ENCODE peak calls at places on chromosomes 11 and 22, in nine cellular contexts. B is IMR-90; Y is CD8-positive, alpha-beta T cell; Q is AG09309; D is stomach; C is T-helper 1 cell; O is AG20443; E is cardiac fibroblast; H is T-cell. U is an unnamed sample.

GRCh38 chr22:36376265-36376664 is 11.5 kb downstream of the MYH9 start:
- DNase-seq in H (no peak), C (no peak), B (no peak), O (no peak), Y (no peak), E (no peak), Q (no peak), D (no peak), U (no peak)

GRCh38 chr22:36764641-36765040 is 11.3 kb downstream of the IFT27 start:
- DNase-seq in E (no peak), Q (no peak), Y (no peak), B (no peak), H (no peak), O (no peak), C (no peak), D (no peak), U (no peak)

GRCh38 chr11:120268686-120269085 is 28.7 kb downstream of the POU2F3 start:
- DNase-seq in O (no peak), C (no peak), H (no peak), E (no peak), B (no peak), D (no peak), Q (no peak), Y (no peak), U (no peak)

GRCh38 chr22:47030881-47031627 is 268.6 kb downstream of the TBC1D22A start:
- DNase-seq in E (no peak), B (no peak), O (peak; percentile 93), D (no peak), Q (no peak), Y (no peak), C (no peak), H (no peak), U (peak; percentile 45)

GRCh38 chr11:74677131-74677530 is 54.1 kb downstream of the CHRDL2 start:
- DNase-seq in D (peak; percentile 1), E (no peak), Y (no peak), H (no peak), O (no peak), C (no peak), Q (no peak), B (no peak), U (no peak)

GRCh38 chr11:134433251-134433650 is 21.2 kb upstream of the B3GAT1 start:
- DNase-seq in C (no peak), B (no peak), Y (no peak), O (no peak), D (no peak), Q (no peak), E (no peak), H (no peak), U (no peak)

GRCh38 chr11:70517203-70517602 is 118.9 kb downstream of the CTTN start:
- DNase-seq in Y (no peak), H (no peak), C (no peak), E (no peak), Q (no peak), O (no peak), B (no peak), D (no peak), U (no peak)

GRCh38 chr22:46119729-46120419 is 30.5 kb upstream of the PPARA start:
- DNase-seq in B (peak; percentile 74), E (peak; percentile 84), Y (no peak), Q (peak; percentile 53), D (no peak), O (peak; percentile 93), H (no peak), C (no peak), U (peak; percentile 50)

GRCh38 chr11:129374081-129374992 is 1.3 kb upstream of the BARX2 start:
- DNase-seq in D (no peak), E (no peak), O (peak; percentile 24), Y (no peak), Q (no peak), C (no peak), H (no peak), B (no peak), U (no peak)

GRCh38 chr11:44992774-44993173 is 42.1 kb upstream of the TP53I11 start:
- DNase-seq in E (no peak), B (no peak), Y (no peak), D (no peak), Q (no peak), O (no peak), H (no peak), C (no peak), U (no peak)

GRCh38 chr11:65206441-65206841 is 24.7 kb downstream of the CAPN1 start:
- DNase-seq in O (no peak), H (no peak), B (no peak), Y (no peak), E (no peak), Q (no peak), D (peak; percentile 20), C (no peak), U (no peak)

GRCh38 chr22:21051145-21051835 is 5.5 kb downstream of the LRRC74B start:
- DNase-seq in Q (no peak), D (no peak), E (no peak), C (no peak), H (no peak), B (no peak), Y (no peak), O (no peak), U (no peak)

GRCh38 chr11:76629853-76630599 is 40.5 kb downstream of the LRRC32 start:
- DNase-seq in Q (no peak), D (peak; percentile 40), Y (no peak), B (peak; percentile 18), H (no peak), E (peak; percentile 87), C (no peak), O (peak; percentile 71), U (no peak)

GRCh38 chr11:117881217-117881616 is 4.8 kb upstream of the FXYD6 start:
- DNase-seq in H (no peak), D (no peak), Y (no peak), B (no peak), C (no peak), Q (no peak), E (no peak), O (no peak), U (no peak)

GRCh38 chr11:84430661-84431060 is 1144.5 kb upstream of the CCDC90B start:
- DNase-seq in H (no peak), D (no peak), B (no peak), Y (no peak), Q (no peak), E (no peak), O (no peak), C (no peak), U (peak; percentile 36)

GRCh38 chr11:83220279-83220678 is 26.8 kb downstream of the ANKRD42 start:
- DNase-seq in C (no peak), Q (no peak), D (no peak), O (no peak), B (no peak), H (no peak), Y (no peak), E (no peak), U (no peak)

GRCh38 chr22:41831828-41832552 is 915 bp upstream of the SREBF2 start:
- DNase-seq in B (peak; percentile 24), Y (no peak), E (peak; percentile 11), Q (no peak), H (no peak), D (no peak), O (no peak), C (no peak), U (no peak)

GRCh38 chr11:108871152-108871551 is 206.3 kb downstream of the DDX10 start:
- DNase-seq in O (peak; percentile 23), E (peak; percentile 82), Q (no peak), B (peak; percentile 75), C (no peak), D (no peak), H (no peak), Y (peak; percentile 7), U (no peak)

GRCh38 chr22:34842630-34843029 is 223.3 kb upstream of the ISX start:
- DNase-seq in H (no peak), B (no peak), E (no peak), D (no peak), Y (no peak), Q (no peak), C (no peak), O (no peak), U (no peak)

GRCh38 chr11:30488304-30488998 is 97.7 kb downstream of the MPPED2 start:
- DNase-seq in C (no peak), B (peak; percentile 81), E (peak; percentile 61), Y (no peak), O (no peak), H (no peak), Q (no peak), D (peak; percentile 53), U (no peak)

GRCh38 chr11:41379084-41379483 is 80.4 kb downstream of the LRRC4C start:
- DNase-seq in B (no peak), Q (no peak), Y (no peak), O (no peak), D (no peak), C (no peak), H (no peak), E (no peak), U (no peak)

GRCh38 chr11:31487848-31488247 is 21.6 kb downstream of the IMMP1L start:
- DNase-seq in D (no peak), H (no peak), B (peak; percentile 73), Q (peak; percentile 10), O (peak; percentile 29), Y (no peak), C (no peak), E (peak; percentile 83), U (no peak)

GRCh38 chr22:45511847-45512261 is 9.2 kb downstream of the FBLN1 start:
- DNase-seq in E (peak; percentile 83), B (peak; percentile 93), Y (no peak), H (no peak), O (peak; percentile 90), C (no peak), Q (peak; percentile 78), D (peak; percentile 43), U (no peak)

GRCh38 chr11:66856496-66857233 is at the start of gene LRFN4:
- DNase-seq in Q (no peak), Y (peak; percentile 55), B (no peak), H (no peak), D (peak; percentile 61), E (no peak), C (no peak), O (peak; percentile 83), U (no peak)

GRCh38 chr22:45455621-45456020 is 42.1 kb downstream of the RIBC2 start:
- DNase-seq in D (no peak), E (no peak), Y (no peak), O (no peak), C (no peak), H (no peak), B (no peak), Q (no peak), U (no peak)

GRCh38 chr22:49994361-49995058 is 18.1 kb downstream of the IL17REL start:
- DNase-seq in C (no peak), D (peak; percentile 24), E (no peak), B (no peak), H (no peak), Y (no peak), O (no peak), Q (no peak), U (peak; percentile 30)

GRCh38 chr11:68457898-68458249 is 2.7 kb upstream of the PPP6R3 start:
- DNase-seq in E (no peak), H (no peak), O (no peak), D (no peak), C (no peak), B (no peak), Y (no peak), Q (no peak), U (peak; percentile 29)

GRCh38 chr11:27184458-27185312 is 144.1 kb downstream of the BBOX1 start:
- DNase-seq in H (no peak), Y (no peak), C (no peak), O (no peak), B (no peak), E (no peak), D (no peak), Q (no peak), U (no peak)

GRCh38 chr11:124717786-124718634 is 21.7 kb upstream of the NRGN start:
- DNase-seq in C (peak; percentile 18), H (no peak), Y (peak; percentile 33), E (peak; percentile 40), Q (no peak), O (peak; percentile 53), B (peak; percentile 34), D (no peak), U (no peak)

GRCh38 chr22:31550871-31551370 is 54.6 kb downstream of the SFI1 start:
- DNase-seq in H (no peak), Y (no peak), Q (no peak), O (no peak), E (no peak), D (no peak), B (no peak), C (no peak), U (no peak)

GRCh38 chr22:47558828-47559700 is 796.6 kb downstream of the TBC1D22A start:
- DNase-seq in B (no peak), Q (no peak), Y (no peak), C (no peak), D (no peak), E (no peak), O (no peak), H (no peak), U (no peak)

U was measured in dorsolateral prefrontal cortex.